ENCODE peak calls at places on chromosomes 5 and 9, in five cellular contexts. C, M, S, L and U are unnamed samples.

GRCh38 chr9:77015291-77016048 is 4.0 kb upstream of the FOXB2 start:
- DNase-seq in M (peak), C (no peak), L (no peak), S (no peak), U (no peak)

GRCh38 chr9:109923371-109923770 is 143.4 kb downstream of the PALM2AKAP2 start:
- DNase-seq in C (no peak), M (no peak), S (no peak), L (no peak), U (peak)

GRCh38 chr9:79707589-79707988 is 135.8 kb downstream of the TLE4 start:
- DNase-seq in C (no peak), M (no peak), S (no peak), L (no peak), U (no peak)

GRCh38 chr5:98050583-98050982 is 722.9 kb upstream of the RGMB start:
- DNase-seq in L (no peak), S (no peak), M (no peak), C (no peak), U (no peak)

GRCh38 chr9:107345327-107345726 is 62.2 kb downstream of the RAD23B start:
- DNase-seq in C (no peak), S (no peak), L (no peak), M (no peak), U (no peak)

GRCh38 chr5:128213340-128213739 is 129.8 kb downstream of the SLC12A2 start:
- DNase-seq in L (peak), M (peak), C (peak), S (peak), U (peak)

GRCh38 chr5:159316519-159317383 is 13.5 kb downstream of the IL12B start:
- DNase-seq in C (peak), M (peak), L (no peak), S (peak), U (peak)

GRCh38 chr9:108443741-108444140 is 412.0 kb downstream of the ACTL7B start:
- DNase-seq in C (no peak), L (no peak), M (no peak), S (peak), U (peak)

GRCh38 chr9:13990336-13990735 is 323.6 kb downstream of the NFIB start:
- DNase-seq in C (no peak), L (no peak), S (no peak), M (no peak), U (no peak)

GRCh38 chr5:77358566-77359205 is 133.4 kb downstream of the WDR41 start:
- DNase-seq in L (no peak), S (no peak), M (no peak), C (no peak), U (no peak)

GRCh38 chr9:129703667-129704355 is 38.4 kb downstream of the PRRX2 start:
- DNase-seq in S (no peak), L (no peak), M (no peak), C (no peak), U (no peak)

GRCh38 chr5:134371834-134372340 is 518 bp downstream of the UBE2B start:
- DNase-seq in L (no peak), S (peak), C (peak), M (peak), U (peak)

GRCh38 chr5:17381926-17382325 is 116.1 kb upstream of the TAF11L2 start:
- DNase-seq in M (no peak), S (no peak), C (no peak), L (no peak), U (no peak)

DNA sequence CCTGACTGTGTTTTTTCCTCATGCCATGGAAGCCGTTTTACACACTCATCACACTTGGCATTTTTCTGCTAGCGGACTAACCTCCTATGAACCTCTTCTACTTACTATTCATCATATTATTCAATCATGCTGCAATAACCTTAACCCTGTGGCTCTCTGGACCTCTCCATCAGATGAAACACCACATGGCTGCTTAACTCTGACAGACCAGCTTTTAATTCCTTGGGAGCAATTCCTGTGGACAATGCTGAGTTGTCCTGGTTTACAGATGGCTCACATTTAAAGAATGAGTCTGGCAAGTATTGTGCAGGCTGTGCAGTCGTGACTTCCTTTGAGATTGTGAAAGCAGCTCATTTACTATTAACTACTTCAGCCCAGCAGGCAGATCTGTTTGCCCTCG is 9.0 kb downstream of the OR1J1 start:
- DNase-seq in C (no peak), S (no peak), M (no peak), L (no peak), U (no peak)
- H2AFZ ChIP-seq in C (no peak), S (no peak), M (peak), L (no peak), U (no peak)

DNA sequence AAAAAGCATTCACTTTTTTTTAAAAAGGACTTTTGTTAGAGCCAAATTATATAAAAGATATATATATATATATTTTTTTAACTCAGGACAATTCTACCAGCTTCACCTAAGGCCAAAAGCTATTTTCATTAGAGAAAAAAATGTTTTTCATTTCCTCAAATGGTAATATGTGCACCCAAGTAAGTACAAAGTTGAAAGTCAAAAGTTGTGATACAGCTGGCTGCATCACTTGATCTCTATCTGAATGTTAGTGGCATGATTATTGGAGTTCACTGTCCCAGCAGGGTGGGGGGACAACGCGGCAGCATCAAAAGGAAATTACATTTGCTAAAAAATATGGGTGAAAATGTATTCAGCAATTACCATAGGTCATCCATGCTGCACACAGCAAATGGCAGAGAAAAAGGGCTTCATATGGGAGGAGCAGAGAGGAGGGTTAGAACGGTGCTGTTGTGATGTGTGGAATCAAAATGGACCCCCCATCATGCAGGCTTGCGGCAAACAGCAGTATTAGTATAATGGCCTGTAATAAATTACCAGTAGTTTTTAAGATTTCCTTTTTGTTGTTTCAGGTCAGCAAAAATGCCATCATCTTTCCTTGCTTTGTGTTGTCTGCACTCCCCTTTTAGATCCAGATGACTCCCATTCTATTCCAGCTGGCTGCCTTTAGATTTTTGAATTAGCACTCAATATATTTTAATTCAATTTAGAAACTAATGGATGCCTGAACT is 253.7 kb downstream of the MAT2B start:
- DNase-seq in M (no peak), C (no peak), L (no peak), S (no peak), U (peak)
- H3K4me2 ChIP-seq in M (no peak), C (no peak), L (no peak), S (no peak), U (no peak)

GRCh38 chr5:54545796-54546195 is 28.2 kb downstream of the SNX18 start:
- DNase-seq in M (no peak), L (no peak), C (no peak), S (no peak), U (no peak)
- TF ChIP-seq MAX in M (no peak), L (no peak), C (no peak), S (no peak), U (no peak)

GRCh38 chr5:152861231-152861630 is 456.2 kb upstream of the NMUR2 start:
- DNase-seq in C (no peak), S (no peak), M (no peak), L (no peak), U (no peak)

GRCh38 chr5:152864993-152865392 is 459.9 kb upstream of the NMUR2 start:
- DNase-seq in C (no peak), M (no peak), S (no peak), L (no peak), U (no peak)

GRCh38 chr5:152864447-152864846 is 459.4 kb upstream of the NMUR2 start:
- DNase-seq in S (no peak), M (no peak), C (no peak), L (no peak), U (no peak)
- H2AFZ ChIP-seq in S (no peak), M (no peak), C (no peak), L (no peak), U (no peak)

DNA sequence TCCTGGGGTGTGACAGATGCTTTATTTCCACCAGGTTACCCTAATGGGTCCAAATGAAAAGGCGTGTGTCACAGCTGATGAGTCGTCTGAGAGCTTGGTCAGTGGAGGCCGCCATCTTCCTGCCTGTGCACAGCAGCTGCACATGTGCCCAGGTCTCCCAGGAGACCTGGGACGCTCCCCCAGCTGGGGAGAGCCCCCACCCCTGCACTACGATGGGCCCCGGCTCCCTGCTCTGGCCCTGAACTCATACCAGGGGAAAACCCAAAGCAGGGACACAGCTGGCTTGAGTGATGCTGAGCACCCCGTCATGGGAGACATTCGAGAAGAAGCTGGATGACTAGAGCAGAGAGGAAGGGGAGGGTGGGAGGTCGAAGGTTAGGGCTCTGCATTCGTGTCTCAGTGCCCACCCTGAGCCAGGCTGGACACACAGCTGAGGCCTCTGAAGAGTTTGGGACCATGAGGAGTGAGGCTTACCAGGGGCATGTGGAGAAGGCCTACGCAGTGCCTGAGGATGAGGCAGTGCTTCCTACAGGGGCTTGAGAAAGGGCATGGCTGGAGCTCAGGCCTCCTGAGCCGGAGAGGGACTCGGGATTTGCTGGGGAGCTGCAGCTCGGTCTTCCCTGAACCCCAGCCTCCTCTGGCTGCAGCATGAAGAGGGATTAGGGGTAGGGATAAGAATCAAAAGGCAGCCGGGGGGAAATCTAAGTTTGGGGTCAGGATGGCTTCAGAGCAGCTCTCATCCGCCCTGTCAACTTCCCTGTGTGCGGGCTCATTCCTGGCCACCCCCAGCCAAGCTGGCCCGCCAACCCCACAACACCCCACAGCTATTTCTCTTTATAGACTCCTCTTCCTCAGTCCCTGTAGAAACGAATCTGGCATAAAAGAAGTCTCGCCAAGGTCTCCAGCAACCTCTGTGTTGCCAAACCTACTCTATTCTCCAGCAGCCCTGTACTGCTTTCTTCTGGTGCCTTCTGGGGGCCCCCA is 42.2 kb upstream of the RNU6ATAC start:
- DNase-seq in M (peak), S (no peak), L (no peak), C (no peak), U (no peak)
- H3K4me2 ChIP-seq in M (no peak), S (no peak), L (no peak), C (no peak), U (no peak)

GRCh38 chr5:100758306-100758705 is 144.8 kb downstream of the ST8SIA4 start:
- DNase-seq in C (no peak), L (no peak), S (no peak), M (no peak), U (no peak)

GRCh38 chr5:100755435-100755834 is 147.6 kb downstream of the ST8SIA4 start:
- DNase-seq in C (no peak), M (no peak), S (no peak), L (no peak), U (no peak)

GRCh38 chr5:100760700-100761099 is 142.4 kb downstream of the ST8SIA4 start:
- DNase-seq in C (no peak), S (no peak), L (no peak), M (no peak), U (no peak)

GRCh38 chr5:100758780-100759179 is 144.3 kb downstream of the ST8SIA4 start:
- DNase-seq in M (no peak), L (no peak), C (no peak), S (no peak), U (no peak)

GRCh38 chr5:100757618-100758017 is 145.5 kb downstream of the ST8SIA4 start:
- DNase-seq in C (no peak), L (no peak), M (no peak), S (no peak), U (no peak)
- TF ChIP-seq MAX in C (no peak), L (no peak), M (no peak), S (no peak), U (no peak)

GRCh38 chr5:141492168-141492885 is 3.4 kb downstream of the PCDHGC5 start:
- DNase-seq in C (no peak), L (no peak), S (no peak), M (no peak), U (no peak)

GRCh38 chr5:141495456-141495811 is 6.6 kb downstream of the PCDHGC5 start:
- DNase-seq in L (no peak), C (no peak), M (no peak), S (no peak), U (no peak)

GRCh38 chr5:141493500-141494422 is 4.9 kb downstream of the PCDHGC5 start:
- DNase-seq in L (no peak), M (no peak), S (no peak), C (no peak), U (no peak)

GRCh38 chr5:141496038-141496437 is 7.2 kb downstream of the PCDHGC5 start:
- DNase-seq in S (no peak), M (no peak), C (no peak), L (no peak), U (no peak)

DNA sequence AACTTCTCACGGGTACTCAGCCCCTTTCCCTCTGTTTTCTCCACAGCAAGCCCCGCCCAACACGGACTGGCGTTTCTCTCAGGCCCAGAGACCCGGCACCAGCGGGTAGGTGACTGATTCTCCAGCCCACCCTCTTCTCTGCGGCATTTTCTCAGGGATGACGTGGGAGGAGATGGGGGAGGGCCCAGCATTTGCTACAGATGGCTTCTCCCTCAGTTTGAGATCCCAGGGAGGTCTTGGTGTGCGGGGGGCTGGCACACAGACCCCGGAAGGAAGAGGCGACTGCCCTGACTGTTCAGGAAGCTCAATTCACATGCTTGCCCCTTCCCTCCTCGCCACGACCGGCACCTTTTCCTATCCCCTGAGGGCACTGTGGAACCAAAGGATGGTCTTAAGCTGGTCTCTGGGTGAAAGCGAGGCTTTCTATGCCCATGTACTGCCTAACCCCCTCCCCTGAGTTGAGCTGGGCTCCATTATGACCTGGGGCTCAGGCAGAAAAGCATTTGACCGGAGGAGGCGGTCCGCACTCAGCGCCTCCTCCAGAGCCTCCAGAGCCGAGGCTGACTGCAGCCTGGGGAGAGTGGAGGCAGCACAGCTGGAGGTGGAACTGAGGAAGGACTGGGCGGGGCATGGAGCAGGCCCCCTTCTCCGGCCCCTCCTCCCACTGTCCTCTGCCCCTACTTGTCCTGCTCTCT is 6.0 kb downstream of the PCDHGC5 start:
- DNase-seq in M (no peak), L (no peak), S (no peak), C (no peak), U (no peak)
- H2AFZ ChIP-seq in M (no peak), L (no peak), S (no peak), C (no peak), U (no peak)

GRCh38 chr9:87336914-87337333 is 160.7 kb upstream of the DAPK1 start:
- DNase-seq in L (peak), C (peak), S (peak), M (peak), U (peak)

GRCh38 chr9:87338075-87338989 is 159.3 kb upstream of the DAPK1 start:
- DNase-seq in S (no peak), L (no peak), C (no peak), M (peak), U (no peak)

GRCh38 chr9:87342743-87343142 is 154.9 kb upstream of the DAPK1 start:
- DNase-seq in S (no peak), L (no peak), C (no peak), M (no peak), U (no peak)

GRCh38 chr9:87337335-87338074 is 160.2 kb upstream of the DAPK1 start:
- DNase-seq in S (no peak), M (peak), C (no peak), L (no peak), U (peak)

GRCh38 chr9:87340391-87340790 is 157.3 kb upstream of the DAPK1 start:
- DNase-seq in S (no peak), C (no peak), L (no peak), M (no peak), U (no peak)
- H3K4me2 ChIP-seq in S (no peak), C (no peak), L (no peak), M (no peak), U (no peak)

DNA sequence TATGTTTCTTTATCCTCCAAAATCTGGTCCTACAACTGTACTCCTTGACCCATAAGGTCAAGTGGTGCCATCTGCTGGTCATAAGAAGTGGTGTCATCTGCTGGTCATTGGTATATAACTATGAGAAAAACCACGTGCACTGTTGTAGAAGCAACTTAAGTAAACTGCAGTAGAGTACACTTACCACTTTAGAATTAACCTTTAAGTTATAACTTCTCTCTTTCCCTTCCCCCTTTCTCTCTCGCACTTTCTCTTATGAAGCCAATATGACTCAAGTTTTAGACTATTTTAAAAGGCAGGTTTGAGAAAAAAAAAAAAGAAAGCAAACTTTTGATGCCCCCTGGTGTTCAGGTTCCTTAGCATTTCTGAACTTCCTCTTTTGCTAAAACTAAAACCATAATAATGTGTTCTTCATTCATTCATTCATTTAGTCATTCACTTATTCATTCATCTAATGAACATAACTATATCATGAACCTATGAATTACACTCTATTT is 12.8 kb upstream of the MTAP start:
- DNase-seq in M (peak), L (peak), C (no peak), S (peak), U (peak)
- TF ChIP-seq MAX in M (peak), L (peak), C (no peak), S (no peak), U (peak)

DNA sequence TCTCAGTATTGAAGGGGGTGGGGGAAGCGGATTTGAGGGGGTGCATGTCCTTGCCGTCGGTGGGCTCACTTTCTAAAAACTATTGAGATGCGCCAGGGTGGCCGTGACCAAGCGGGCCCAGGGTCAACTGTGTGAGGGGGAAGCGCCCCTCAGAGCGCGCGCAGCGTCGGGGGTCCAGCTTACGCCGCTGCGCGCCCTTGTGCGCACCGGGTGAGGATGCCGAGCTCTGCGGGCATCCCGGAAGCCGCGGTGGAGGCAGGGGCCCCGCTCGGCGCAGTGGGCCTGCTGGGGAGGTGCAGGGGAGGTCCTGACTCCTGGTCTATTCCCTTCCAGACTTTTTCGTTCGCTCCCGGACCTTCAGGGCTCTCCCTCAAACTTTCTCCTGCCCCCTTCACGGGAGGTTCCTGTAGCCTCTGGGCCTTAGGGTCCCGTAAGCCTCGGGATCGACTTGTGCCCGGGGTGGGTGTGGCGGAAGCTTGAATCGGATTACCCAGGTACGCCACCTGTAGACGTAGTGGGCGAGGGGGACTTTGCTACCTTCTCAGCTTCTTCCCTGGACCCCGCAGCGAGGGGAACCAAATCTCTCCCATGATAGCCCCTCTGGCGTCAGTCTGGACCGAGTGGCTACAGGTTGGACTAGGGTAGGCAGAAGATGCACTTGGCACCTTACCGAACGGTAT is 2.5 kb upstream of the PRDM6 start:
- DNase-seq in S (no peak), L (no peak), C (no peak), M (peak), U (no peak)
- H2AFZ ChIP-seq in S (no peak), L (no peak), C (no peak), M (no peak), U (no peak)